ENCODE peak calls at places on chromosomes 11 and 22, in eight cellular contexts. Q is kidney, M is HCT116, F is K562, S is PC-3, I is endothelial cell of umbilical vein, O is GM12878, Z is neural progenitor cell. T is an unnamed sample. For H3K4me1 and H3K36me3, the result is how much of the 10 kb centered on the place peaks cover.

GRCh38 chr11:2885676-2886081 is at the start of gene CDKN1C:
- DNase-seq in S (peak), M (peak), I (peak), O (no peak), F (peak), Z (peak), Q (peak), T (peak)

GRCh38 chr11:69156673-69157155 is 979 bp downstream of the SMIM38 start:
- DNase-seq in I (no peak), Z (no peak), Q (no peak), S (no peak), F (no peak), O (no peak), M (no peak), T (no peak)

GRCh38 chr11:128625766-128626165 is 38.4 kb upstream of the ETS1 start:
- DNase-seq in F (no peak), S (no peak), I (no peak), O (no peak), Q (no peak), M (no peak), Z (no peak), T (no peak)

GRCh38 chr22:49951986-49952896 is 8.3 kb upstream of the PIM3 start:
- DNase-seq in Q (no peak), F (no peak), Z (no peak), S (peak), O (no peak), I (peak), M (no peak), T (no peak)

GRCh38 chr11:34531663-34532062 is 18.1 kb upstream of the ELF5 start:
- DNase-seq in I (no peak), Q (no peak), S (peak), Z (no peak), M (no peak), F (no peak), O (no peak), T (no peak)

GRCh38 chr11:124623861-124624525 is 1.3 kb downstream of the TBRG1 start:
- DNase-seq in S (no peak), M (no peak), Z (no peak), F (no peak), Q (no peak), I (peak), O (no peak), T (no peak)

GRCh38 chr22:30247561-30247960 is 1.0 kb upstream of the LIF start:
- DNase-seq in Q (no peak), I (no peak), S (no peak), M (no peak), Z (no peak), O (no peak), F (no peak), T (no peak)

GRCh38 chr11:118607401-118608267 is at the start of gene PHLDB1:
- DNase-seq in M (no peak), Q (peak), I (peak), Z (peak), F (peak), O (no peak), S (peak), T (no peak)

GRCh38 chr11:85170184-85170583 is 457.0 kb downstream of the DLG2 start:
- DNase-seq in M (peak), S (peak), F (no peak), O (no peak), I (no peak), Z (no peak), Q (no peak), T (no peak)

GRCh38 chr11:11510939-11511338 is 110.9 kb downstream of the GALNT18 start:
- DNase-seq in Z (peak), I (no peak), M (no peak), F (no peak), S (no peak), O (no peak), Q (peak), T (no peak)

DNA sequence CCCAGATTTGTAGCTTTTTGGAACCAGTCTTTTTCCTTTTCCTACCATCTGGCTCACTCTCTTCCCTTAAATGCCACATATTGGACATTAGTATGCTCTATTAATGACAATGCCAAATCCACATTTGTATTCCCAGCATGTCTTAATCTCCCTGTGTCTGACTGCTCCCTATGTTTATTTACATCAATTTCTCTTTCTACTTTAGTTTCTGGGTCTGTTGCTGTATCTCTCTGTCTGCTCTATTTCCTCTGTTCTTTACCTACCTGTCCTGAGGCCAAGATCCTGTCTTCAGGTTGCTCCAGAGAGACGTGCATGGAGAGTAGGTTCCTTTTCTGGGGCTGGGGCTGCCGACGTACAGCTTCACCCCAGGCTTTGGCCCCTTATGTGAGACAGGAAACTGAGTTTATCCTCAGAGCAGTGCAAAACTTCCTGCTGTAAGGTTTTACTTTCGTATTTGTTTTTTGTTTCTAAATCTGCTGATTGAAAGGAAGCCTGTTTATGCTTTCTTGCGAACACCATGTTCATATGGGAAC is 25.6 kb downstream of the OR2AG2 start:
- DNase-seq in F (no peak), Z (no peak), S (no peak), M (no peak), Q (no peak), O (peak), I (peak), T (peak)
- H3K9ac ChIP-seq in F (peak), Z (no peak), S (no peak), M (no peak), Q (peak), O (peak), I (no peak), T (peak)

GRCh38 chr11:17752144-17752543 is 17.6 kb downstream of the KCNC1 start:
- DNase-seq in S (no peak), O (no peak), Z (no peak), I (no peak), M (no peak), F (no peak), Q (peak), T (no peak)
- H3K4me1 ChIP-seq in S (under half), O (under half), Z (under half), I (under half), M (under half), F (under half), Q (under half), T (under half)

GRCh38 chr11:641806-642370 is 4.8 kb downstream of the DRD4 start:
- DNase-seq in F (no peak), Z (no peak), S (no peak), Q (peak), O (no peak), I (no peak), M (no peak), T (no peak)
- H3K36me3 ChIP-seq in F (half or more), Z (under half), S (under half), Q (under half), O (under half), I (under half), M (under half), T (under half)

GRCh38 chr22:24805790-24806662 is at the start of gene SGSM1:
- DNase-seq in Z (peak), F (peak), O (no peak), S (peak), Q (peak), M (peak), I (peak), T (peak)
- H3K9ac ChIP-seq in Z (no peak), F (peak), O (no peak), S (peak), Q (peak), M (peak), I (peak), T (peak)

GRCh38 chr22:36366291-36366708 is 21.5 kb downstream of the MYH9 start:
- DNase-seq in Q (peak), M (no peak), Z (no peak), S (no peak), I (peak), F (no peak), O (no peak), T (no peak)

GRCh38 chr22:36365020-36365411 is 22.8 kb downstream of the MYH9 start:
- DNase-seq in O (no peak), I (peak), M (peak), Q (peak), Z (peak), S (peak), F (peak), T (no peak)

GRCh38 chr22:36368359-36368983 is 19.3 kb downstream of the MYH9 start:
- DNase-seq in Q (no peak), O (no peak), S (peak), F (peak), M (no peak), Z (peak), I (peak), T (no peak)

GRCh38 chr22:36367479-36367878 is 20.3 kb downstream of the MYH9 start:
- DNase-seq in F (no peak), I (no peak), Q (no peak), S (no peak), Z (no peak), O (no peak), M (no peak), T (no peak)

GRCh38 chr22:36367066-36367465 is 20.7 kb downstream of the MYH9 start:
- DNase-seq in F (no peak), Q (no peak), M (no peak), Z (no peak), O (no peak), I (no peak), S (no peak), T (no peak)
- H3K4me1 ChIP-seq in F (half or more), Q (half or more), M (half or more), Z (half or more), O (half or more), I (half or more), S (half or more), T (half or more)

GRCh38 chr22:41654322-41654721 is 33.2 kb downstream of the XRCC6 start:
- DNase-seq in I (no peak), F (no peak), M (no peak), S (no peak), O (no peak), Q (no peak), Z (no peak), T (peak)
- H3K36me3 ChIP-seq in I (under half), F (half or more), M (half or more), S (under half), O (under half), Q (half or more), Z (under half), T (under half)

GRCh38 chr22:36462475-36462790 is 19.0 kb downstream of the TXN2 start:
- DNase-seq in M (no peak), I (no peak), S (no peak), Q (no peak), O (no peak), F (no peak), Z (no peak), T (no peak)
- H3K9ac ChIP-seq in M (peak), I (peak), S (no peak), Q (peak), O (no peak), F (no peak), Z (no peak), T (no peak)

DNA sequence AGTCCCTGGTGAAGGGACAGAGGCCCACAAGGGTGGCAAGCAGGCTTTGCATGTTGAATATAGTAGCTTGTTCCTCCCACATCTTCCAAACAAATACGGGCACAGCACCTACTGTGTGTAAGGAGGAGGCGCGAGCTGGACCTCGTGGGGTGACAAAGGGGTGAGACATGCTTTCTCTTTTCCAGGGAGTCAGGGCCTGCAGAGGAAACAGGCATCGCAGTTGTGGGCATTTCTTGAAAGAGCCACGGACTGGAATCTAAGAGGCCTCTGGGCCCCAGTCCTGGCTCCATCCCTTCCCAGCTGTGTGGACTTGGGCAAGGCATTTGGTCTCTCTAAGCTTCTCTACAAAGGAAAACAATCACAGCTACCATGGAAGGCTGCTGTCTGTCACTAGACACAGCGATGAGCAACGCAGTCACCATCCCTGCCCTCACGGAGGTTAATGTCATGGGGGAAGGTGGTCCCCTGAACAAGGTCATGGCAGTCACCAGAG is 13.0 kb upstream of the CDC42EP1 start:
- DNase-seq in M (no peak), Z (no peak), F (no peak), S (no peak), Q (no peak), I (no peak), O (no peak), T (no peak)
- H3K4me1 ChIP-seq in M (under half), Z (under half), F (under half), S (under half), Q (under half), I (under half), O (under half), T (under half)

T was measured in MM.1S.